ENCODE peak calls at places on chromosomes 11 and 22, in eight cellular contexts. B is sigmoid colon, W is gastrocnemius medialis, E is fibroblast of mammary gland, K is heart left ventricle, T is K562, H is suprapubic skin, R is astrocyte of the spinal cord. G is an unnamed sample.

GRCh38 chr11:115444542-115444941 is 59.7 kb downstream of the CADM1 start:
- DNase-seq in K (no peak), T (no peak), R (no peak), W (no peak), B (no peak), H (no peak), E (no peak), G (no peak)

GRCh38 chr11:7775689-7776088 is 21.1 kb downstream of the OR5P2 start:
- DNase-seq in E (no peak), T (no peak), R (no peak), W (no peak), H (no peak), B (no peak), K (no peak), G (no peak)

GRCh38 chr22:28773461-28773867 is 969 bp downstream of the CCDC117 start:
- DNase-seq in H (no peak), W (no peak), T (no peak), K (no peak), R (peak), B (no peak), E (peak), G (peak)

GRCh38 chr11:124839051-124839971 is 25.9 kb upstream of the ROBO3 start:
- DNase-seq in H (no peak), B (no peak), W (no peak), T (peak), E (no peak), K (peak), R (no peak), G (no peak)

GRCh38 chr11:128687321-128687720 is 6.6 kb upstream of the FLI1 start:
- DNase-seq in B (no peak), W (no peak), T (peak), K (peak), E (no peak), H (no peak), R (no peak), G (no peak)

GRCh38 chr11:20962581-20962980 is 293.2 kb downstream of the NELL1 start:
- DNase-seq in T (no peak), H (no peak), B (no peak), E (no peak), W (no peak), R (peak), K (no peak), G (no peak)

GRCh38 chr11:7577883-7578242 is 64.1 kb downstream of the PPFIBP2 start:
- DNase-seq in B (no peak), T (no peak), K (no peak), E (peak), R (peak), W (no peak), H (no peak), G (no peak)

GRCh38 chr11:115674831-115675230 is 170.6 kb upstream of the CADM1 start:
- DNase-seq in B (peak), E (no peak), T (no peak), H (no peak), K (no peak), W (no peak), R (no peak), G (no peak)

GRCh38 chr22:49997221-49997599 is 15.4 kb downstream of the IL17REL start:
- DNase-seq in B (peak), E (no peak), H (peak), R (no peak), W (no peak), K (no peak), T (no peak), G (no peak)

GRCh38 chr11:2588809-2589537 is 110.8 kb downstream of the KCNQ1OT1 start:
- DNase-seq in H (peak), B (no peak), T (no peak), W (no peak), K (peak), R (no peak), E (no peak), G (no peak)

GRCh38 chr11:68206211-68206610 is 6.9 kb downstream of the KMT5B start:
- DNase-seq in K (no peak), R (peak), H (no peak), W (no peak), E (peak), T (peak), B (no peak), G (peak)

GRCh38 chr11:33926954-33927552 is 35.2 kb upstream of the LMO2 start:
- DNase-seq in R (no peak), B (no peak), E (no peak), K (no peak), W (no peak), H (no peak), T (no peak), G (no peak)

GRCh38 chr11:77191429-77191822 is 63.4 kb downstream of the MYO7A start:
- DNase-seq in T (peak), E (no peak), B (no peak), K (no peak), R (no peak), W (no peak), H (no peak), G (no peak)

GRCh38 chr11:117315285-117316196 is 515 bp downstream of the BACE1 start:
- DNase-seq in W (no peak), T (no peak), R (no peak), E (no peak), B (peak), H (no peak), K (peak), G (no peak)

GRCh38 chr22:49763696-49764095 is 64.0 kb downstream of the BRD1 start:
- DNase-seq in T (no peak), K (no peak), R (no peak), H (peak), W (no peak), B (peak), E (no peak), G (no peak)

GRCh38 chr11:65661599-65662246 is 993 bp downstream of the RELA start:
- DNase-seq in H (no peak), T (no peak), B (peak), W (no peak), K (no peak), R (no peak), E (no peak), G (no peak)

GRCh38 chr22:41140365-41140957 is 48.1 kb downstream of the EP300 start:
- DNase-seq in E (peak), H (no peak), R (no peak), K (no peak), T (no peak), W (no peak), B (no peak), G (no peak)

GRCh38 chr11:75031224-75031753 is 42.6 kb downstream of the NEU3 start:
- DNase-seq in W (no peak), E (peak), K (no peak), T (peak), H (no peak), B (no peak), R (peak), G (no peak)

GRCh38 chr11:103109818-103110388 is 677 bp downstream of the DYNC2H1 start:
- DNase-seq in W (no peak), H (no peak), K (peak), B (no peak), T (no peak), E (peak), R (peak), G (no peak)

GRCh38 chr11:11435673-11436072 is 82.6 kb upstream of the CSNK2A3 start:
- DNase-seq in E (no peak), R (no peak), H (no peak), K (no peak), B (no peak), W (no peak), T (no peak), G (no peak)

GRCh38 chr11:44456544-44457270 is 108.8 kb upstream of the CD82 start:
- DNase-seq in E (no peak), T (no peak), B (no peak), W (no peak), K (no peak), H (no peak), R (no peak), G (peak)

GRCh38 chr11:73139476-73140198 is 2.5 kb downstream of the FCHSD2 start:
- DNase-seq in K (no peak), T (no peak), H (no peak), B (no peak), E (peak), W (no peak), R (peak), G (no peak)

GRCh38 chr11:125141178-125141577 is 23.4 kb upstream of the PKNOX2 start:
- DNase-seq in H (no peak), W (no peak), E (no peak), K (no peak), T (no peak), B (no peak), R (no peak), G (no peak)

GRCh38 chr22:17911312-17911705 is 113.1 kb downstream of the MICAL3 start:
- DNase-seq in R (no peak), E (peak), K (no peak), W (no peak), H (no peak), B (peak), T (no peak), G (no peak)

GRCh38 chr11:119166368-119167076 is 2.0 kb upstream of the NLRX1 start:
- DNase-seq in W (no peak), K (no peak), T (no peak), B (no peak), E (peak), R (peak), H (no peak), G (no peak)

GRCh38 chr22:20204821-20205220 is 54.0 kb upstream of the CCDC188 start:
- DNase-seq in E (no peak), T (no peak), B (no peak), K (no peak), R (no peak), H (no peak), W (no peak), G (no peak)

GRCh38 chr11:10943968-10944367 is 86.1 kb upstream of the ZBED5 start:
- DNase-seq in B (no peak), W (no peak), R (no peak), T (no peak), H (no peak), E (peak), K (no peak), G (no peak)

GRCh38 chr11:12167098-12167999 is 57.0 kb downstream of the MICAL2 start:
- DNase-seq in B (no peak), K (peak), W (no peak), H (no peak), T (peak), E (peak), R (peak), G (no peak)

GRCh38 chr22:19196841-19197612 is 18.5 kb upstream of the SLC25A1 start:
- DNase-seq in T (no peak), W (no peak), E (no peak), H (no peak), K (no peak), R (no peak), B (peak), G (no peak)

GRCh38 chr11:66112640-66113098 is 42.6 kb downstream of the PACS1 start:
- DNase-seq in K (no peak), E (peak), B (no peak), R (peak), T (no peak), W (no peak), H (no peak), G (peak)

GRCh38 chr11:65043881-65044501 is 3.0 kb downstream of the SAC3D1 start:
- DNase-seq in K (peak), W (peak), H (no peak), R (no peak), T (peak), B (peak), E (peak), G (no peak)

GRCh38 chr22:20437253-20438065 is at the start of gene SCARF2:
- DNase-seq in H (no peak), T (peak), K (peak), B (peak), E (no peak), W (no peak), R (peak), G (no peak)

GRCh38 chr11:65560555-65561418 is 2.6 kb upstream of the LTBP3 start:
- DNase-seq in W (no peak), B (peak), E (peak), T (peak), R (peak), K (peak), H (no peak), G (no peak)

GRCh38 chr11:18907391-18907790 is 31.8 kb downstream of the MRGPRX1 start:
- DNase-seq in R (no peak), H (no peak), K (no peak), B (no peak), E (peak), W (no peak), T (no peak), G (no peak)

GRCh38 chr11:59997800-59998199 is 19.2 kb upstream of the OOSP4B start:
- DNase-seq in W (no peak), R (no peak), B (no peak), H (no peak), K (no peak), E (no peak), T (no peak), G (no peak)

GRCh38 chr22:30816413-30816812 is 121.7 kb downstream of the OSBP2 start:
- DNase-seq in T (no peak), E (no peak), H (peak), R (no peak), K (no peak), W (no peak), B (no peak), G (no peak)
- TF ChIP-seq CTCF in T (peak), E (no peak), H (no peak), R (no peak), K (no peak), W (no peak), B (no peak), G (peak)

GRCh38 chr11:78418584-78419211 is 1.1 kb upstream of the GAB2 start:
- DNase-seq in H (no peak), R (no peak), B (no peak), T (no peak), W (no peak), E (peak), K (no peak), G (no peak)
- H3K4me3 ChIP-seq in H (peak), R (peak), B (peak), T (peak), W (peak), E (peak), K (peak), G (peak)

GRCh38 chr22:46131151-46131587 is 19.2 kb upstream of the PPARA start:
- DNase-seq in K (no peak), B (no peak), R (no peak), H (no peak), E (no peak), W (no peak), T (peak), G (no peak)
- TF ChIP-seq CTCF in K (no peak), B (no peak), R (peak), H (no peak), E (peak), W (no peak), T (peak), G (peak)

GRCh38 chr11:36684840-36685800 is 87.1 kb upstream of the RAG2 start:
- DNase-seq in B (no peak), K (no peak), R (no peak), W (no peak), E (no peak), H (no peak), T (no peak), G (peak)

GRCh38 chr11:36688892-36689291 is 90.9 kb upstream of the RAG2 start:
- DNase-seq in T (no peak), B (no peak), E (no peak), R (no peak), K (no peak), H (no peak), W (no peak), G (no peak)

GRCh38 chr11:36689442-36689841 is 91.4 kb upstream of the RAG2 start:
- DNase-seq in T (no peak), R (no peak), K (no peak), H (no peak), W (no peak), E (no peak), B (no peak), G (no peak)

GRCh38 chr11:36688132-36688531 is 90.1 kb upstream of the RAG2 start:
- DNase-seq in W (no peak), E (no peak), T (no peak), R (no peak), B (no peak), K (no peak), H (no peak), G (no peak)

DNA sequence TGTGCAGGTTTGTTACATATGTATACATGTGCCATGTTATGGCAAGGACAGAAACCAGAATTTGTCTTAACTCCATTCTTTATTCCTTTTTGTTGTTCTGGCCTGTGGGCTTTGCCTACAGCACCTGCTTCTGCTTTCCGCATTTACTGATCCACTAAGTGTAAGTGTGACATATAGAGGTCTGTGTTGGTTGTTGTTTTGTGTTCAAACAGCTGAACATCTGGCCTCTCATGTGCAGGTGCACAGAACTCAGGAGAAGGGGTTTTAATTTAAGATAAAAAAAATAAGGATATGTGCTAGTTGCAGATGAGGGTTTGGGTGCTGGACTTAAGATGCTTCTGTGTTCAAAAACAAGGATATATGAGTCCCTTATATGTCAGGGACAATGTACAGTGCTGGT is 85.8 kb upstream of the RAG2 start:
- DNase-seq in E (no peak), W (no peak), R (no peak), B (no peak), H (no peak), T (no peak), K (no peak), G (no peak)
- H3K4me3 ChIP-seq in E (no peak), W (no peak), R (no peak), B (no peak), H (no peak), T (no peak), K (no peak), G (no peak)

DNA sequence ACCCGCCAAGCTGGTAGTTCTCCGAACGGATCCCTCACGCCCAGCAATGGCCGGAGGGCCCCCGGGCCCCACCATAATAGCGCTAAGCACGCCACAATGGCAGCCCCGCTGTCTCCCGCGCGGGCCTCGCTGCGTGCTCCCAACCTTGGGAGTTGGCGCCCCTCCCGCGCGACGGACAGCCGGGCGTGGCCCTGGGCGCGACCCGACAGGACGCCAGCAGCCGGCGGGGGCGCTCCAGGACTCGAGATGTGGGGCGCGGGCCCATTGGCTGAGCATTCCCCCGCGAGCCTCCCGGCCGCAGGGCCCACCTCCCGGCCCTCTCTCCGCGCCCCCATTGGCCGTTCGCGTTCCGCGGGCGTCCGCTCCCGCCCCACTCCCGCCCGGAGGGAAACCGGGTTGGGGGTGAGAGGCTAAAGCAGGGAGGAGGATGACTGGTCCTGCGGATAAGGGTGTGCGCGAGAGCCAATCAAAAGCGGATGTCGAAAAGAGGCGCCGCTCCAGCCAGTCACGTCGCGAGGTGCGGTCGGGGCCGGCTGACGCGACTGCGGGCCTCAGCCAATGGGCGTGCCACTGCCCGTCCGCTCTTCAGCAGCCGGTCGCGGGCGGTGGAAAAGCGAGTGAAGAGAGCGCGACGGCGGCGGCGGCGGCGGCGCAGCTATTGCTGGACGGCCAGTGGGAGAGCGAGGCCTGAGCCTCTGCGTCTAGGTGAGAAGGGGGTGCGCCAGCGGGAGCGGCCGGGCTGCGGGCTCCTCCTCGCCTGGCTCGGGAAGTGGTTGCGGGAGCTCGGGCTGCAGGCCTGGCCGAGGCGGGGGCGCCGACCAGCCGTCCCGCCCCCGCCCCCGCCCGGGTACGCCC is at the start of gene FAR1:
- DNase-seq in E (peak), K (peak), T (peak), H (peak), B (peak), R (peak), W (peak), G (peak)
- TF ChIP-seq CTCF in E (no peak), K (peak), T (peak), H (no peak), B (no peak), R (peak), W (peak), G (peak)

DNA sequence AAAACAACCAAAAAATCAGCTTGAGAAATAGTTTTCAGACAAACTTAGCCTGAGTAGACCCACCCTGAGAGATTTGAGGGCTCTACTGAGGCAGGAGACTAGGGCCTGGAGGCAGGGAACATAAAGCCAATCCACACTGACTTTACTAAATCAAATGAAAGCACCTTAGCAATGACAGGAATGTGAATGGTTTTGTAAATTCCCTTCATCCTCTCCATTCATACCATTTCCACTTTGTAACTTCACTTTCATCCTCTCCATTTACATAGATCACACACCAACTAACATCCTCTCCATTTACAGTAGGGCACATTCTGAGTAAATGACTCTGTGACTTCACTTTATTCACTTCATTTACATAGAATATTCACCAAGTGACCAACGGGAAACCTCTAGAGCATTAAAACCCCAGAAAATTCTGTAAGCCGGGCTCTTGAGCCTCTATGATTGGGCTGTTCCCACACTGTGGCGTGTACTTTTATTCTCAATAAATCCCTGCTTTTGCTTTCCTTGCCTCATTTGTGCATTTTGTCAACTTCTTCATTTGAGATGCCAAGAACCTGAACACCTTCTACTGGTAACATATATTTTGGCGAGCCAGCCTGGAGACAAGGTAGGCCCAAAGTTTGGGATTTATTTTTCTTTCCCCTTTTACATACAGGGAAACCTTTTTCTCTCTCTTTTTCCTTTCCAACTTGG is 82.9 kb downstream of the PIWIL4 start:
- DNase-seq in K (no peak), W (no peak), R (no peak), T (no peak), H (no peak), B (no peak), E (no peak), G (no peak)
- H3K4me3 ChIP-seq in K (no peak), W (no peak), R (no peak), T (no peak), H (no peak), B (no peak), E (no peak), G (no peak)

GRCh38 chr22:36350751-36351594 is 36.8 kb downstream of the MYH9 start:
- DNase-seq in T (no peak), H (no peak), B (no peak), R (peak), W (no peak), K (no peak), E (peak), G (no peak)
- TF ChIP-seq CTCF in T (no peak), H (no peak), B (no peak), R (peak), W (no peak), K (no peak), E (peak), G (no peak)

GRCh38 chr11:95922536-95923440 is 1.1 kb downstream of the MTMR2 start:
- DNase-seq in K (no peak), E (peak), R (peak), B (no peak), T (no peak), W (no peak), H (no peak), G (no peak)
- H3K4me3 ChIP-seq in K (peak), E (peak), R (peak), B (peak), T (peak), W (peak), H (peak), G (peak)

GRCh38 chr11:31340903-31341572 is 28.5 kb downstream of the DCDC1 start:
- DNase-seq in K (no peak), B (no peak), E (peak), W (no peak), T (peak), H (no peak), R (peak), G (peak)
- TF ChIP-seq CTCF in K (peak), B (no peak), E (peak), W (no peak), T (peak), H (no peak), R (peak), G (peak)

G was measured in GM12865.